ENCODE peak calls at places on chromosomes 7 and 10, in nine cellular contexts. One of them, this sample, is unnamed.

GRCh38 chr10:72039377-72039776 is 49.0 kb downstream of the SPOCK2 start:
- DNase-seq in AG10803: no peak
- DNase-seq in breast epithelium: no peak
- DNase-seq in fibroblast of villous mesenchyme: no peak
- DNase-seq in IMR-90: no peak
- DNase-seq in psoas muscle: no peak
- DNase-seq in PC-9: no peak
- DNase-seq in AG04450: no peak
- DNase-seq in transverse colon: no peak
- DNase-seq in this sample: no peak

GRCh38 chr7:130486963-130487324 is 4.9 kb upstream of the MEST start:
- DNase-seq in AG10803: no peak
- DNase-seq in breast epithelium: no peak
- DNase-seq in fibroblast of villous mesenchyme: no peak
- DNase-seq in IMR-90: no peak
- DNase-seq in psoas muscle: no peak
- DNase-seq in PC-9: no peak
- DNase-seq in AG04450: no peak
- DNase-seq in transverse colon: no peak
- DNase-seq in this sample: no peak

GRCh38 chr10:37489658-37490003 is 364.2 kb downstream of the ANKRD30A start:
- DNase-seq in AG10803: no peak
- DNase-seq in breast epithelium: no peak
- DNase-seq in fibroblast of villous mesenchyme: no peak
- DNase-seq in IMR-90: no peak
- DNase-seq in psoas muscle: no peak
- DNase-seq in PC-9: no peak
- DNase-seq in AG04450: no peak
- DNase-seq in transverse colon: no peak
- DNase-seq in this sample: no peak

GRCh38 chr7:135928136-135928535 is 49.0 kb downstream of the MTPN start:
- DNase-seq in AG10803: no peak
- DNase-seq in breast epithelium: no peak
- DNase-seq in fibroblast of villous mesenchyme: no peak
- DNase-seq in IMR-90: no peak
- DNase-seq in psoas muscle: no peak
- DNase-seq in PC-9: no peak
- DNase-seq in AG04450: no peak
- DNase-seq in transverse colon: no peak
- DNase-seq in this sample: no peak

GRCh38 chr10:64486149-64486548 is 964.9 kb downstream of the REEP3 start:
- DNase-seq in AG10803: peak
- DNase-seq in breast epithelium: no peak
- DNase-seq in fibroblast of villous mesenchyme: peak
- DNase-seq in IMR-90: peak
- DNase-seq in psoas muscle: no peak
- DNase-seq in PC-9: no peak
- DNase-seq in AG04450: peak
- DNase-seq in transverse colon: no peak
- DNase-seq in this sample: peak

GRCh38 chr7:16649196-16649595 is 3.2 kb downstream of the BZW2 start:
- DNase-seq in AG10803: no peak
- DNase-seq in breast epithelium: no peak
- DNase-seq in fibroblast of villous mesenchyme: no peak
- DNase-seq in IMR-90: no peak
- DNase-seq in psoas muscle: no peak
- DNase-seq in PC-9: no peak
- DNase-seq in AG04450: no peak
- DNase-seq in transverse colon: no peak
- DNase-seq in this sample: peak

GRCh38 chr7:78225534-78225933 is 427.0 kb downstream of the PHTF2 start:
- DNase-seq in AG10803: peak
- DNase-seq in breast epithelium: no peak
- DNase-seq in fibroblast of villous mesenchyme: peak
- DNase-seq in IMR-90: peak
- DNase-seq in psoas muscle: no peak
- DNase-seq in PC-9: no peak
- DNase-seq in AG04450: no peak
- DNase-seq in transverse colon: no peak
- DNase-seq in this sample: no peak

GRCh38 chr10:106474891-106475290 is 689.6 kb downstream of the SORCS1 start:
- DNase-seq in AG10803: peak
- DNase-seq in breast epithelium: no peak
- DNase-seq in fibroblast of villous mesenchyme: no peak
- DNase-seq in IMR-90: peak
- DNase-seq in psoas muscle: no peak
- DNase-seq in PC-9: no peak
- DNase-seq in AG04450: no peak
- DNase-seq in transverse colon: no peak
- DNase-seq in this sample: peak

GRCh38 chr10:125881192-125881591 is at the start of gene DHX32:
- DNase-seq in AG10803: no peak
- DNase-seq in breast epithelium: no peak
- DNase-seq in fibroblast of villous mesenchyme: peak
- DNase-seq in IMR-90: no peak
- DNase-seq in psoas muscle: no peak
- DNase-seq in PC-9: no peak
- DNase-seq in AG04450: no peak
- DNase-seq in transverse colon: no peak
- DNase-seq in this sample: no peak

GRCh38 chr10:84818956-84819355 is 490.6 kb downstream of the CCSER2 start:
- DNase-seq in AG10803: no peak
- DNase-seq in breast epithelium: no peak
- DNase-seq in fibroblast of villous mesenchyme: no peak
- DNase-seq in IMR-90: no peak
- DNase-seq in psoas muscle: no peak
- DNase-seq in PC-9: no peak
- DNase-seq in AG04450: no peak
- DNase-seq in transverse colon: no peak
- DNase-seq in this sample: no peak

GRCh38 chr10:63264852-63265617 is 131.9 kb downstream of the NRBF2 start:
- DNase-seq in AG10803: peak
- DNase-seq in breast epithelium: no peak
- DNase-seq in fibroblast of villous mesenchyme: peak
- DNase-seq in IMR-90: peak
- DNase-seq in psoas muscle: no peak
- DNase-seq in PC-9: peak
- DNase-seq in AG04450: no peak
- DNase-seq in transverse colon: peak
- DNase-seq in this sample: peak

GRCh38 chr7:98460902-98461301 is 60.0 kb upstream of the BAIAP2L1 start:
- DNase-seq in AG10803: no peak
- DNase-seq in breast epithelium: no peak
- DNase-seq in fibroblast of villous mesenchyme: no peak
- DNase-seq in IMR-90: no peak
- DNase-seq in psoas muscle: no peak
- DNase-seq in PC-9: no peak
- DNase-seq in AG04450: no peak
- DNase-seq in transverse colon: no peak
- DNase-seq in this sample: no peak

GRCh38 chr10:61899997-61900828 is 1.3 kb upstream of the ARID5B start:
- DNase-seq in AG10803: peak
- DNase-seq in breast epithelium: no peak
- DNase-seq in fibroblast of villous mesenchyme: peak
- DNase-seq in IMR-90: peak
- DNase-seq in psoas muscle: peak
- DNase-seq in PC-9: peak
- DNase-seq in AG04450: no peak
- DNase-seq in transverse colon: peak
- DNase-seq in this sample: peak

GRCh38 chr7:157502701-157503111 is 165.9 kb downstream of the DNAJB6 start:
- DNase-seq in AG10803: no peak
- DNase-seq in breast epithelium: no peak
- DNase-seq in fibroblast of villous mesenchyme: no peak
- DNase-seq in IMR-90: no peak
- DNase-seq in psoas muscle: no peak
- DNase-seq in PC-9: no peak
- DNase-seq in AG04450: no peak
- DNase-seq in transverse colon: peak
- DNase-seq in this sample: peak

GRCh38 chr10:132514841-132515521 is 22.6 kb upstream of the INPP5A start:
- DNase-seq in AG10803: no peak
- DNase-seq in breast epithelium: no peak
- DNase-seq in fibroblast of villous mesenchyme: no peak
- DNase-seq in IMR-90: no peak
- DNase-seq in psoas muscle: no peak
- DNase-seq in PC-9: no peak
- DNase-seq in AG04450: no peak
- DNase-seq in transverse colon: no peak
- DNase-seq in this sample: no peak

GRCh38 chr10:80204193-80204714 is 1.1 kb downstream of the ANXA11 start:
- DNase-seq in AG10803: no peak
- DNase-seq in breast epithelium: peak
- DNase-seq in fibroblast of villous mesenchyme: no peak
- DNase-seq in IMR-90: no peak
- DNase-seq in psoas muscle: peak
- DNase-seq in PC-9: peak
- DNase-seq in AG04450: no peak
- DNase-seq in transverse colon: peak
- DNase-seq in this sample: no peak

DNA sequence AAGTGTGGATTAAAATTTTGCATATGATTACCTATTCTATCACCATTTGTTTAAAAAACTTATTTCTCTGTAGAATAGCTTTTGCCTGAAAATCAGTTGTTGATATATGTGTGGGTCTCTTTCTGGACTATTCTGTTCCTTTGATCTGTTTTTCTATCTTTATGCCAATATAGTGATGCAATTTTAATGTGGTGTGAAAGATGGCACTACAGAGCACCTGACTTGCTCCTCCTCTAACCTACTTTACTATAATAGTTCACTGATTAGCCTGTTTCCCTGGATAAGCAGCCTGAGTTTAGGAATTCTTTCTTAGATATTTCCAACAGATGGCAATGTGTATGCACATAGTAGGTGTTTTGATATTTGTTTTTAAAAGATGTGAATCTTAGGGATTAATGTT is 294.5 kb downstream of the AUTS2 start:
- DNase-seq in AG10803: no peak
- DNase-seq in breast epithelium: no peak
- DNase-seq in fibroblast of villous mesenchyme: no peak
- DNase-seq in IMR-90: no peak
- DNase-seq in psoas muscle: no peak
- DNase-seq in PC-9: no peak
- DNase-seq in AG04450: no peak
- DNase-seq in transverse colon: no peak
- DNase-seq in this sample: no peak
- TF ChIP-seq CTCF in AG10803: no peak
- TF ChIP-seq CTCF in breast epithelium: no peak
- TF ChIP-seq CTCF in fibroblast of villous mesenchyme: no peak
- TF ChIP-seq CTCF in IMR-90: no peak
- TF ChIP-seq CTCF in psoas muscle: no peak
- TF ChIP-seq CTCF in PC-9: no peak
- TF ChIP-seq CTCF in AG04450: no peak
- TF ChIP-seq CTCF in transverse colon: no peak
- TF ChIP-seq CTCF in this sample: no peak

GRCh38 chr10:91162495-91163268 is 57.8 kb upstream of the PCGF5 start:
- DNase-seq in AG10803: peak
- DNase-seq in breast epithelium: peak
- DNase-seq in fibroblast of villous mesenchyme: peak
- DNase-seq in IMR-90: peak
- DNase-seq in psoas muscle: peak
- DNase-seq in PC-9: peak
- DNase-seq in AG04450: no peak
- DNase-seq in transverse colon: peak
- DNase-seq in this sample: peak
- H3K4me3 ChIP-seq in AG10803: peak
- H3K4me3 ChIP-seq in breast epithelium: peak
- H3K4me3 ChIP-seq in fibroblast of villous mesenchyme: peak
- H3K4me3 ChIP-seq in IMR-90: peak
- H3K4me3 ChIP-seq in psoas muscle: peak
- H3K4me3 ChIP-seq in PC-9: peak
- H3K4me3 ChIP-seq in AG04450: peak
- H3K4me3 ChIP-seq in transverse colon: peak
- H3K4me3 ChIP-seq in this sample: peak

GRCh38 chr7:51251292-51251691 is 65.3 kb downstream of the COBL start:
- DNase-seq in AG10803: no peak
- DNase-seq in breast epithelium: no peak
- DNase-seq in fibroblast of villous mesenchyme: no peak
- DNase-seq in IMR-90: no peak
- DNase-seq in psoas muscle: no peak
- DNase-seq in PC-9: peak
- DNase-seq in AG04450: no peak
- DNase-seq in transverse colon: no peak
- DNase-seq in this sample: no peak

GRCh38 chr7:51255050-51255449 is 61.6 kb downstream of the COBL start:
- DNase-seq in AG10803: no peak
- DNase-seq in breast epithelium: no peak
- DNase-seq in fibroblast of villous mesenchyme: no peak
- DNase-seq in IMR-90: no peak
- DNase-seq in psoas muscle: no peak
- DNase-seq in PC-9: no peak
- DNase-seq in AG04450: no peak
- DNase-seq in transverse colon: no peak
- DNase-seq in this sample: no peak

GRCh38 chr7:51250517-51250916 is 66.1 kb downstream of the COBL start:
- DNase-seq in AG10803: no peak
- DNase-seq in breast epithelium: no peak
- DNase-seq in fibroblast of villous mesenchyme: no peak
- DNase-seq in IMR-90: no peak
- DNase-seq in psoas muscle: no peak
- DNase-seq in PC-9: no peak
- DNase-seq in AG04450: no peak
- DNase-seq in transverse colon: no peak
- DNase-seq in this sample: no peak

GRCh38 chr7:51255536-51256243 is 60.9 kb downstream of the COBL start:
- DNase-seq in AG10803: no peak
- DNase-seq in breast epithelium: no peak
- DNase-seq in fibroblast of villous mesenchyme: no peak
- DNase-seq in IMR-90: no peak
- DNase-seq in psoas muscle: no peak
- DNase-seq in PC-9: peak
- DNase-seq in AG04450: no peak
- DNase-seq in transverse colon: no peak
- DNase-seq in this sample: no peak

DNA sequence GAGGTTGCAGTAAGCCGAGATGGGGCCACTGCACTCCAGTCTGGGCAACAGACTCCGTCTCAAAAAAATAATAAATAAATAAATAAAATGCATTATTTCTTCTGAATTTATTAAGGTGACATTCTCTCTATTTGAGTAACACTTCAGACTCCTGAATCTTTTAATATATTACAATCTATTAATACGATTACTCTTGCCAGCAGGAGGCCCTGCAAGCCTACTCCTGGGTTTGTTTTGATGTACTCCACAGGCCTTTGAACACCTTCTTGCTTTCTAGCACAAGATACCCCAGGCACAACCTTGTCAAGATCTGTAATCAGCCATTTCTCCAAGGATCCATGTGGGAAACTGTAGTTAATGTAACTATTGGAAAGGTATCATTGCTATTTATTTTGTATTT is 63.5 kb downstream of the COBL start:
- DNase-seq in AG10803: no peak
- DNase-seq in breast epithelium: no peak
- DNase-seq in fibroblast of villous mesenchyme: no peak
- DNase-seq in IMR-90: no peak
- DNase-seq in psoas muscle: no peak
- DNase-seq in PC-9: no peak
- DNase-seq in AG04450: no peak
- DNase-seq in transverse colon: no peak
- DNase-seq in this sample: no peak
- TF ChIP-seq CTCF in AG10803: no peak
- TF ChIP-seq CTCF in breast epithelium: no peak
- TF ChIP-seq CTCF in fibroblast of villous mesenchyme: no peak
- TF ChIP-seq CTCF in IMR-90: no peak
- TF ChIP-seq CTCF in psoas muscle: peak
- TF ChIP-seq CTCF in PC-9: peak
- TF ChIP-seq CTCF in AG04450: no peak
- TF ChIP-seq CTCF in transverse colon: no peak
- TF ChIP-seq CTCF in this sample: no peak

GRCh38 chr7:42929449-42929848 is 2.5 kb downstream of the PSMA2 start:
- DNase-seq in AG10803: no peak
- DNase-seq in breast epithelium: no peak
- DNase-seq in fibroblast of villous mesenchyme: no peak
- DNase-seq in IMR-90: no peak
- DNase-seq in psoas muscle: no peak
- DNase-seq in PC-9: no peak
- DNase-seq in AG04450: no peak
- DNase-seq in transverse colon: no peak
- DNase-seq in this sample: no peak
- H3K4me3 ChIP-seq in AG10803: no peak
- H3K4me3 ChIP-seq in breast epithelium: peak
- H3K4me3 ChIP-seq in fibroblast of villous mesenchyme: no peak
- H3K4me3 ChIP-seq in IMR-90: no peak
- H3K4me3 ChIP-seq in psoas muscle: no peak
- H3K4me3 ChIP-seq in PC-9: no peak
- H3K4me3 ChIP-seq in AG04450: no peak
- H3K4me3 ChIP-seq in transverse colon: no peak
- H3K4me3 ChIP-seq in this sample: no peak